ENCODE peak calls at places on chromosomes 13 and 19, in ten cellular contexts. N is anterior cingulate cortex; P is stimulated activated CD4-positive, alpha-beta T cell treated with anti-CD3 and anti-CD28 coated beads, Interleukin-4, amount 100 ng/mL, for 1 hour; H is retinal pigment epithelial cell; B is Ammon's horn; A is RPMI8226; X is A549; Y is kidney glomerular epithelial cell; W is mucosa of gallbladder; J is astrocyte of the spinal cord. K is an unnamed sample.

GRCh38 chr13:54799621-54800226 is 1771.1 kb downstream of the OLFM4 start:
- DNase-seq in X (no peak), A (no peak), B (no peak), H (no peak), W (no peak), J (no peak), N (no peak), P (no peak), Y (no peak), K (no peak)

GRCh38 chr19:45657520-45658163 is 10.4 kb upstream of the GIPR start:
- DNase-seq in B (no peak), Y (no peak), N (no peak), A (no peak), W (no peak), J (no peak), H (no peak), X (no peak), P (no peak), K (no peak)

GRCh38 chr19:6767081-6767356 is 216 bp downstream of the SH2D3A start:
- DNase-seq in P (no peak), A (no peak), X (no peak), H (no peak), N (no peak), Y (no peak), W (peak), J (no peak), B (no peak), K (no peak)

GRCh38 chr19:28341810-28342350 is 871.1 kb downstream of the UQCRFS1 start:
- DNase-seq in X (no peak), J (no peak), H (no peak), B (no peak), Y (no peak), N (no peak), W (no peak), A (no peak), P (no peak), K (no peak)

GRCh38 chr19:8305798-8306197 is 2.4 kb downstream of the CD320 start:
- DNase-seq in A (no peak), W (peak), N (no peak), P (no peak), J (no peak), X (no peak), Y (no peak), B (no peak), H (no peak), K (no peak)

GRCh38 chr13:67147257-67148218 is 82.6 kb downstream of the PCDH9 start:
- DNase-seq in H (peak), Y (peak), B (no peak), X (peak), N (no peak), W (no peak), P (no peak), J (peak), A (no peak), K (no peak)

GRCh38 chr19:1265611-1266115 is 3.5 kb upstream of the CIRBP start:
- DNase-seq in B (no peak), N (no peak), W (no peak), Y (no peak), H (no peak), P (peak), A (no peak), J (peak), X (peak), K (peak)

GRCh38 chr13:21124853-21125252 is 51.5 kb downstream of the SKA3 start:
- DNase-seq in P (no peak), A (peak), W (no peak), Y (peak), X (peak), B (peak), J (peak), H (peak), N (no peak), K (peak)

GRCh38 chr13:44719857-44720671 is 143.9 kb upstream of the TSC22D1 start:
- DNase-seq in W (no peak), N (no peak), H (peak), B (no peak), X (peak), Y (peak), A (no peak), P (no peak), J (peak), K (no peak)

GRCh38 chr13:64688893-64689677 is 2541.1 kb downstream of the PCDH9 start:
- DNase-seq in P (no peak), B (no peak), X (peak), Y (no peak), N (no peak), A (no peak), J (peak), H (peak), W (no peak), K (no peak)

GRCh38 chr13:98482476-98483444 is 94.1 kb downstream of the STK24 start:
- DNase-seq in X (no peak), Y (no peak), A (no peak), N (peak), P (no peak), J (peak), B (peak), W (peak), H (peak), K (peak)

GRCh38 chr19:10421981-10422461 is 1.7 kb downstream of the PDE4A start:
- DNase-seq in A (peak), Y (no peak), J (no peak), P (no peak), W (no peak), N (no peak), B (peak), H (no peak), X (no peak), K (no peak)

GRCh38 chr13:99218126-99218525 is 17.5 kb downstream of the UBAC2 start:
- DNase-seq in B (no peak), N (no peak), P (no peak), Y (no peak), J (no peak), H (no peak), W (no peak), X (no peak), A (no peak), K (no peak)

GRCh38 chr19:40778045-40778864 is at the start of gene RAB4B:
- DNase-seq in Y (peak), N (peak), X (peak), P (peak), B (peak), J (peak), H (peak), A (peak), W (peak), K (peak)

GRCh38 chr13:40376296-40376849 is 290.1 kb downstream of the FOXO1 start:
- DNase-seq in J (no peak), W (no peak), Y (no peak), X (no peak), N (no peak), P (no peak), A (no peak), B (no peak), H (no peak), K (no peak)

GRCh38 chr13:44155422-44156293 is 218.0 kb upstream of the SERP2 start:
- DNase-seq in X (no peak), J (peak), W (peak), B (peak), A (no peak), H (no peak), Y (no peak), P (no peak), N (no peak), K (peak)

GRCh38 chr13:44713793-44714469 is 137.8 kb upstream of the TSC22D1 start:
- DNase-seq in N (no peak), X (peak), P (no peak), A (no peak), Y (peak), W (no peak), B (no peak), J (peak), H (peak), K (no peak)

GRCh38 chr19:3868770-3869456 is at the start of gene ZFR2:
- DNase-seq in N (peak), J (no peak), Y (no peak), W (no peak), B (peak), A (no peak), X (peak), P (peak), H (no peak), K (no peak)

GRCh38 chr19:17948967-17949930 is 16.4 kb downstream of the CCDC124 start:
- DNase-seq in Y (no peak), H (no peak), A (no peak), J (no peak), P (peak), W (no peak), N (no peak), X (no peak), B (no peak), K (no peak)

GRCh38 chr19:38744906-38745305 is 632 bp upstream of the CAPN12 start:
- DNase-seq in J (no peak), N (no peak), Y (no peak), X (peak), B (no peak), P (no peak), H (no peak), W (no peak), A (no peak), K (no peak)

GRCh38 chr13:110276553-110276950 is 30.4 kb downstream of the COL4A1 start:
- DNase-seq in X (no peak), P (no peak), B (no peak), Y (no peak), J (no peak), W (no peak), N (no peak), A (no peak), H (no peak), K (no peak)

GRCh38 chr13:110885966-110886365 is 28.9 kb downstream of the ANKRD10 start:
- DNase-seq in W (no peak), B (no peak), Y (no peak), N (no peak), X (no peak), J (no peak), A (no peak), P (no peak), H (no peak), K (no peak)

GRCh38 chr19:17794731-17795494 is at the start of gene B3GNT3:
- DNase-seq in J (no peak), P (peak), A (peak), B (no peak), H (no peak), X (peak), N (no peak), W (peak), Y (no peak), K (peak)